ENCODE peak calls at places on chromosome 1, in ten cellular contexts. C is AG04450; N is stomach; D is cardiac muscle cell; Q is spleen; G is tibial nerve; Y is lower lobe of right lung; Z is tibial artery; U is left lung; S is CD8-positive, alpha-beta T cell. R is an unnamed sample.

GRCh38 chr1:53249706-53250105 is 11.4 kb upstream of the MAGOH start:
- DNase-seq in U (no peak), G (no peak), C (no peak), Q (no peak), D (no peak), Z (no peak), Y (no peak), S (no peak), N (no peak), R (no peak)

GRCh38 chr1:154256666-154257065 is 15.8 kb upstream of the HAX1 start:
- DNase-seq in N (no peak), Q (no peak), D (no peak), Z (no peak), S (no peak), C (no peak), G (no peak), Y (no peak), U (no peak), R (no peak)

GRCh38 chr1:207565546-207566468 is 69.8 kb downstream of the CR1 start:
- DNase-seq in D (peak), Z (no peak), S (no peak), Y (no peak), U (no peak), N (no peak), G (no peak), Q (no peak), C (no peak), R (no peak)

GRCh38 chr1:152061952-152062351 is 25.1 kb upstream of the S100A11 start:
- DNase-seq in S (no peak), N (no peak), U (no peak), Z (no peak), G (no peak), C (no peak), Q (no peak), Y (no peak), D (no peak), R (no peak)

GRCh38 chr1:168512864-168513595 is 30.8 kb downstream of the XCL2 start:
- DNase-seq in D (no peak), G (no peak), Z (no peak), Y (no peak), U (no peak), N (no peak), Q (no peak), S (peak), C (no peak), R (no peak)

GRCh38 chr1:62299426-62300200 is 19.6 kb downstream of the KANK4 start:
- DNase-seq in D (peak), U (no peak), Y (no peak), Q (no peak), S (no peak), G (peak), Z (no peak), C (no peak), N (peak), R (no peak)

GRCh38 chr1:19664453-19665043 is at the start of gene HTR6:
- DNase-seq in Z (no peak), Q (no peak), D (no peak), N (no peak), G (no peak), Y (no peak), S (no peak), U (no peak), C (no peak), R (no peak)

GRCh38 chr1:157626099-157626498 is 28.2 kb upstream of the FCRL4 start:
- DNase-seq in C (no peak), U (no peak), Z (no peak), D (no peak), Q (no peak), G (no peak), Y (no peak), N (no peak), S (no peak), R (no peak)

GRCh38 chr1:1989102-1989542 is 14.5 kb downstream of the CFAP74 start:
- DNase-seq in U (peak), D (peak), N (no peak), C (no peak), S (no peak), Q (no peak), Y (no peak), G (no peak), Z (no peak), R (peak)

GRCh38 chr1:43879414-43879813 is 54.2 kb upstream of the ARTN start:
- DNase-seq in Q (no peak), C (no peak), Y (no peak), N (no peak), Z (no peak), G (no peak), S (no peak), U (no peak), D (no peak), R (no peak)

GRCh38 chr1:219312967-219313366 is 139.3 kb downstream of the LYPLAL1 start:
- DNase-seq in G (no peak), U (no peak), Y (no peak), Z (no peak), N (no peak), S (no peak), C (no peak), Q (no peak), D (peak), R (no peak)

GRCh38 chr1:233394860-233395717 is 67.6 kb downstream of the MAP3K21 start:
- DNase-seq in U (no peak), D (peak), N (no peak), Q (no peak), Y (no peak), C (peak), G (no peak), S (no peak), Z (no peak), R (no peak)

GRCh38 chr1:229067546-229067945 is 203.4 kb upstream of the RAB4A start:
- DNase-seq in Y (no peak), S (no peak), D (no peak), G (no peak), Z (no peak), N (no peak), U (no peak), Q (peak), C (no peak), R (no peak)

GRCh38 chr1:243487649-243488227 is 231.9 kb downstream of the SDCCAG8 start:
- DNase-seq in G (no peak), Z (no peak), Y (no peak), Q (no peak), D (no peak), S (no peak), N (no peak), C (no peak), U (no peak), R (no peak)

GRCh38 chr1:41023279-41023990 is 1.9 kb upstream of the SLFNL1 start:
- DNase-seq in C (no peak), Z (peak), D (peak), U (no peak), N (no peak), Y (no peak), G (no peak), Q (peak), S (no peak), R (no peak)

GRCh38 chr1:46285730-46286477 is 17.5 kb downstream of the LRRC41 start:
- DNase-seq in U (peak), C (no peak), S (peak), Y (no peak), G (no peak), D (no peak), N (no peak), Q (no peak), Z (no peak), R (no peak)

GRCh38 chr1:159867322-159868064 is 5.0 kb upstream of the VSIG8 start:
- DNase-seq in C (no peak), N (peak), U (no peak), D (peak), Z (no peak), Q (no peak), S (no peak), G (no peak), Y (peak), R (no peak)

GRCh38 chr1:44811714-44812151 is 3.4 kb downstream of the BTBD19 start:
- DNase-seq in Q (peak), Y (peak), D (peak), C (peak), U (peak), S (no peak), G (no peak), Z (peak), N (no peak), R (peak)

GRCh38 chr1:186930248-186930647 is 101.5 kb downstream of the PLA2G4A start:
- DNase-seq in C (peak), Q (no peak), U (no peak), G (no peak), S (no peak), D (no peak), N (no peak), Y (no peak), Z (no peak), R (no peak)

GRCh38 chr1:49817681-49818080 is 206.1 kb downstream of the AGBL4 start:
- DNase-seq in Z (no peak), U (no peak), N (no peak), S (no peak), Q (no peak), G (no peak), D (no peak), Y (no peak), C (no peak), R (no peak)

GRCh38 chr1:159203621-159204020 is 1.1 kb upstream of the ACKR1 start:
- DNase-seq in Y (no peak), D (peak), U (no peak), N (no peak), S (no peak), Q (no peak), C (no peak), Z (no peak), G (no peak), R (no peak)

GRCh38 chr1:54806931-54807611 is 5.9 kb upstream of the TTC22 start:
- DNase-seq in Q (no peak), Y (no peak), Z (peak), D (no peak), S (peak), C (no peak), U (no peak), G (no peak), N (peak), R (no peak)

GRCh38 chr1:8348777-8349472 is 31.0 kb downstream of the SLC45A1 start:
- DNase-seq in C (peak), Z (peak), Q (peak), N (peak), D (peak), Y (peak), U (peak), S (peak), G (no peak), R (peak)

GRCh38 chr1:232271991-232272589 is 357.8 kb downstream of the SIPA1L2 start:
- DNase-seq in N (no peak), Z (no peak), Y (no peak), S (no peak), D (peak), U (no peak), Q (no peak), C (peak), G (no peak), R (peak)

GRCh38 chr1:169538998-169539871 is 47.0 kb downstream of the F5 start:
- DNase-seq in U (no peak), N (no peak), Y (no peak), Z (no peak), G (no peak), C (peak), S (no peak), Q (no peak), D (peak), R (no peak)

GRCh38 chr1:97137862-97138514 is 416.4 kb downstream of the PTBP2 start:
- DNase-seq in D (peak), Y (no peak), Q (no peak), Z (no peak), U (no peak), S (no peak), C (no peak), G (no peak), N (no peak), R (no peak)

GRCh38 chr1:62989497-62989896 is 205.6 kb downstream of the ATG4C start:
- DNase-seq in C (no peak), Z (no peak), Q (no peak), Y (no peak), U (no peak), D (no peak), S (no peak), G (no peak), N (no peak), R (no peak)

GRCh38 chr1:232319106-232319505 is 310.8 kb downstream of the SIPA1L2 start:
- DNase-seq in D (no peak), G (no peak), U (peak), Y (peak), S (no peak), C (no peak), N (no peak), Z (no peak), Q (no peak), R (peak)

GRCh38 chr1:200775850-200776249 is 37.2 kb downstream of the CAMSAP2 start:
- DNase-seq in S (no peak), G (no peak), D (peak), N (no peak), C (no peak), Y (no peak), Z (no peak), Q (no peak), U (no peak), R (no peak)

GRCh38 chr1:61568460-61569211 is 156.3 kb downstream of the TM2D1 start:
- DNase-seq in Y (no peak), N (no peak), C (no peak), Z (no peak), G (no peak), Q (no peak), D (no peak), S (no peak), U (no peak), R (no peak)

GRCh38 chr1:206001476-206001888 is 1.7 kb downstream of the RAB7B start:
- DNase-seq in Z (peak), C (peak), Y (no peak), N (no peak), Q (no peak), U (peak), D (peak), S (no peak), G (no peak), R (no peak)

GRCh38 chr1:206002833-206003532 is at the start of gene RAB7B:
- DNase-seq in C (peak), G (peak), Q (no peak), U (peak), Z (peak), N (peak), Y (peak), S (peak), D (peak), R (peak)

GRCh38 chr1:206000641-206001339 is 2.4 kb downstream of the RAB7B start:
- DNase-seq in N (no peak), S (no peak), G (no peak), Q (no peak), Z (no peak), Y (no peak), C (no peak), U (no peak), D (peak), R (no peak)

GRCh38 chr1:206004269-206004800 is 1.1 kb upstream of the RAB7B start:
- DNase-seq in S (no peak), Z (no peak), N (no peak), U (no peak), G (no peak), Y (no peak), D (no peak), Q (no peak), C (no peak), R (no peak)

GRCh38 chr1:206002160-206002559 is 1.0 kb downstream of the RAB7B start:
- DNase-seq in C (no peak), G (no peak), U (no peak), S (peak), D (no peak), Z (no peak), N (no peak), Q (no peak), Y (no peak), R (no peak)
- H3K27ac ChIP-seq in C (no peak), G (peak), U (peak), S (no peak), D (no peak), Z (peak), N (peak), Q (no peak), Y (no peak), R (peak)

GRCh38 chr1:35885961-35886558 is 3.1 kb downstream of the AGO1 start:
- DNase-seq in C (no peak), Y (no peak), G (no peak), D (peak), Q (no peak), Z (no peak), N (no peak), S (no peak), U (no peak), R (no peak)
- H3K4me3 ChIP-seq in C (no peak), Y (no peak), G (no peak), D (no peak), Q (no peak), Z (no peak), N (no peak), S (no peak), U (no peak), R (no peak)

GRCh38 chr1:11691928-11692711 is 610 bp downstream of the DRAXIN start:
- DNase-seq in S (no peak), U (no peak), C (no peak), Y (no peak), Z (no peak), D (no peak), G (no peak), N (no peak), Q (no peak), R (no peak)
- H3K27ac ChIP-seq in S (no peak), U (no peak), C (no peak), Y (no peak), Z (no peak), D (no peak), G (peak), N (no peak), Q (no peak), R (no peak)

DNA sequence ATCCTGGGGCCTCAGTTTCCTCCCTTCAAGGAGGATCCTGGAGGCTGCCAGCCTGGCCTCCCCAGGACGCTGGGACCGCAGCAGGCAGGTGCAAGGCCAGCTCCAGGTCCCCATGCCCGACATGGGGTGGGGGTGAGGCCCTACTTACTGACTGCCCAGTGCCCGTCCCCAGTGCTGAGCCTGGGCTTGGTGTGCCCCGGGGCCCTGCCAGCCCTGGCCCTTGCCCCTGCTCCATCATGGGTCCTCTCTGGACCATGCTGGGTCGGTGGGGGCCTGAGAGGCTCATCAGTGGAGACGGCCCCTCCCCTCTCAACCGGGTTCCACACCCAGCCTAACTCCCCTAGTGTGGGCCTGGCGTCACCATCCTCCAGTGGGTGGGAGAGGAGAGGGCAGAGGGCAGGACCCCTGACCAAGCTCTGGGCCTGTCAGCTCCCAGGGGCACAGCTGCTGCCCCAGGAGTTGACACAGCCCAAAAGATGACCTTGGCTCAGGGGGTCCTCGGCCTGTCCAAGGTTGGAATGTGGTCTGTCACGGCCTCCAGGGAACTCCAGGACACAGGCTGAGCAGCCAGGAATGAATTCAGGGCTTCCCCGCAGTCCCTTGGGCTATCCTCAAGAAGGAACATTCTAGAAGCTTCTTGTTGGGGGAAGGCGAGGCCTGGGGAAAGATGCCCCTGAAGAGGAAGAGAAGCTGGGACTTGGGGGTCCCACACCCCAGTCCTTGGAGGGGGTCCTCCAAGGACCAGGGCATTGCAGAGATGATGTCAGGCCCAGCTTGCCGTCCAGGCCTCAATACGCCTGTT is 17.6 kb upstream of the ARF1 start:
- DNase-seq in C (no peak), Y (no peak), U (peak), N (peak), S (no peak), Q (peak), D (no peak), G (no peak), Z (no peak), R (no peak)
- H3K4me3 ChIP-seq in C (no peak), Y (no peak), U (no peak), N (no peak), S (no peak), Q (no peak), D (no peak), G (no peak), Z (no peak), R (no peak)

GRCh38 chr1:109621402-109622101 is 1.9 kb downstream of the AMPD2 start:
- DNase-seq in Z (no peak), S (peak), N (no peak), C (no peak), G (no peak), U (no peak), Q (no peak), D (no peak), Y (no peak), R (no peak)
- H3K27ac ChIP-seq in Z (peak), S (peak), N (peak), C (no peak), G (peak), U (no peak), Q (peak), D (no peak), Y (peak), R (peak)

R was measured in left ventricle myocardium inferior.